ENCODE peak calls at places on chromosomes 7 and 10, in five cellular contexts. One of them, this sample, is unnamed.

GRCh38 chr10:33616921-33617320 is 282.5 kb upstream of the NRP1 start:
- DNase-seq in IMR-90: peak; percentile 22
- DNase-seq in body of pancreas: no peak
- DNase-seq in prostate gland: no peak
- DNase-seq in naive thymus-derived CD4-positive, alpha-beta T cell: no peak
- DNase-seq in this sample: no peak

GRCh38 chr10:17506859-17507471 is 52.6 kb upstream of the ST8SIA6 start:
- DNase-seq in IMR-90: no peak
- DNase-seq in body of pancreas: no peak
- DNase-seq in prostate gland: no peak
- DNase-seq in naive thymus-derived CD4-positive, alpha-beta T cell: no peak
- DNase-seq in this sample: no peak

GRCh38 chr7:120741371-120742042 is 116.4 kb downstream of the TSPAN12 start:
- DNase-seq in IMR-90: no peak
- DNase-seq in body of pancreas: no peak
- DNase-seq in prostate gland: no peak
- DNase-seq in naive thymus-derived CD4-positive, alpha-beta T cell: no peak
- DNase-seq in this sample: no peak

GRCh38 chr7:102044984-102045673 is 227.7 kb downstream of the CUX1 start:
- DNase-seq in IMR-90: peak; percentile 93
- DNase-seq in body of pancreas: peak; percentile 21
- DNase-seq in prostate gland: no peak
- DNase-seq in naive thymus-derived CD4-positive, alpha-beta T cell: no peak
- DNase-seq in this sample: no peak

GRCh38 chr10:29946953-29947700 is 112.3 kb downstream of the JCAD start:
- DNase-seq in IMR-90: peak; percentile 94
- DNase-seq in body of pancreas: peak; percentile 85
- DNase-seq in prostate gland: peak; percentile 78
- DNase-seq in naive thymus-derived CD4-positive, alpha-beta T cell: no peak
- DNase-seq in this sample: peak; percentile 32

GRCh38 chr10:110918633-110919348 is at the start of gene BBIP1:
- DNase-seq in IMR-90: peak; percentile 100
- DNase-seq in body of pancreas: no peak
- DNase-seq in prostate gland: no peak
- DNase-seq in naive thymus-derived CD4-positive, alpha-beta T cell: peak; percentile 70
- DNase-seq in this sample: no peak

GRCh38 chr7:52064493-52064892 is 747.9 kb upstream of the COBL start:
- DNase-seq in IMR-90: no peak
- DNase-seq in body of pancreas: no peak
- DNase-seq in prostate gland: no peak
- DNase-seq in naive thymus-derived CD4-positive, alpha-beta T cell: no peak
- DNase-seq in this sample: no peak

GRCh38 chr7:29310625-29311024 is 116.0 kb downstream of the CHN2 start:
- DNase-seq in IMR-90: no peak
- DNase-seq in body of pancreas: no peak
- DNase-seq in prostate gland: no peak
- DNase-seq in naive thymus-derived CD4-positive, alpha-beta T cell: no peak
- DNase-seq in this sample: no peak

GRCh38 chr7:28533731-28534531 is 121.6 kb downstream of the CREB5 start:
- DNase-seq in IMR-90: peak; percentile 78
- DNase-seq in body of pancreas: peak; percentile 6
- DNase-seq in prostate gland: peak; percentile 36
- DNase-seq in naive thymus-derived CD4-positive, alpha-beta T cell: no peak
- DNase-seq in this sample: no peak

GRCh38 chr7:2003451-2003930 is 229.3 kb downstream of the MAD1L1 start:
- DNase-seq in IMR-90: no peak
- DNase-seq in body of pancreas: no peak
- DNase-seq in prostate gland: no peak
- DNase-seq in naive thymus-derived CD4-positive, alpha-beta T cell: no peak
- DNase-seq in this sample: no peak

GRCh38 chr10:29465384-29465783 is 169.4 kb downstream of the SVIL start:
- DNase-seq in IMR-90: no peak
- DNase-seq in body of pancreas: no peak
- DNase-seq in prostate gland: no peak
- DNase-seq in naive thymus-derived CD4-positive, alpha-beta T cell: no peak
- DNase-seq in this sample: no peak

GRCh38 chr10:109214916-109215740 is 708.2 kb downstream of the XPNPEP1 start:
- DNase-seq in IMR-90: no peak
- DNase-seq in body of pancreas: no peak
- DNase-seq in prostate gland: no peak
- DNase-seq in naive thymus-derived CD4-positive, alpha-beta T cell: no peak
- DNase-seq in this sample: no peak

GRCh38 chr10:79904671-79905321 is 44.1 kb downstream of the SFTPD start:
- DNase-seq in IMR-90: peak; percentile 41
- DNase-seq in body of pancreas: peak; percentile 77
- DNase-seq in prostate gland: peak; percentile 28
- DNase-seq in naive thymus-derived CD4-positive, alpha-beta T cell: peak; percentile 21
- DNase-seq in this sample: peak; percentile 75

GRCh38 chr7:70634610-70635068 is 497.3 kb upstream of the GALNT17 start:
- DNase-seq in IMR-90: peak; percentile 98
- DNase-seq in body of pancreas: no peak
- DNase-seq in prostate gland: no peak
- DNase-seq in naive thymus-derived CD4-positive, alpha-beta T cell: no peak
- DNase-seq in this sample: no peak

GRCh38 chr10:35640951-35641429 is 1.1 kb downstream of the FZD8 start:
- DNase-seq in IMR-90: peak; percentile 87
- DNase-seq in body of pancreas: peak; percentile 80
- DNase-seq in prostate gland: peak; percentile 37
- DNase-seq in naive thymus-derived CD4-positive, alpha-beta T cell: peak; percentile 23
- DNase-seq in this sample: peak; percentile 62

GRCh38 chr10:35640474-35640873 is 1.6 kb downstream of the FZD8 start:
- DNase-seq in IMR-90: peak; percentile 76
- DNase-seq in body of pancreas: peak; percentile 71
- DNase-seq in prostate gland: peak; percentile 55
- DNase-seq in naive thymus-derived CD4-positive, alpha-beta T cell: peak; percentile 25
- DNase-seq in this sample: peak; percentile 67

GRCh38 chr10:35639021-35639521 is 3.0 kb downstream of the FZD8 start:
- DNase-seq in IMR-90: no peak
- DNase-seq in body of pancreas: no peak
- DNase-seq in prostate gland: no peak
- DNase-seq in naive thymus-derived CD4-positive, alpha-beta T cell: no peak
- DNase-seq in this sample: no peak

GRCh38 chr10:35638116-35638515 is 4.0 kb downstream of the FZD8 start:
- DNase-seq in IMR-90: no peak
- DNase-seq in body of pancreas: no peak
- DNase-seq in prostate gland: no peak
- DNase-seq in naive thymus-derived CD4-positive, alpha-beta T cell: no peak
- DNase-seq in this sample: no peak

GRCh38 chr10:35639651-35640311 is 2.3 kb downstream of the FZD8 start:
- DNase-seq in IMR-90: peak; percentile 70
- DNase-seq in body of pancreas: peak; percentile 31
- DNase-seq in prostate gland: peak; percentile 20
- DNase-seq in naive thymus-derived CD4-positive, alpha-beta T cell: no peak
- DNase-seq in this sample: no peak
- H3K4me3 ChIP-seq in IMR-90: peak overlapping the region; percentile 91
- H3K4me3 ChIP-seq in body of pancreas: no peak overlapping the region
- H3K4me3 ChIP-seq in prostate gland: no peak overlapping the region
- H3K4me3 ChIP-seq in naive thymus-derived CD4-positive, alpha-beta T cell: no peak overlapping the region
- H3K4me3 ChIP-seq in this sample: peak overlapping the region; percentile 57

DNA sequence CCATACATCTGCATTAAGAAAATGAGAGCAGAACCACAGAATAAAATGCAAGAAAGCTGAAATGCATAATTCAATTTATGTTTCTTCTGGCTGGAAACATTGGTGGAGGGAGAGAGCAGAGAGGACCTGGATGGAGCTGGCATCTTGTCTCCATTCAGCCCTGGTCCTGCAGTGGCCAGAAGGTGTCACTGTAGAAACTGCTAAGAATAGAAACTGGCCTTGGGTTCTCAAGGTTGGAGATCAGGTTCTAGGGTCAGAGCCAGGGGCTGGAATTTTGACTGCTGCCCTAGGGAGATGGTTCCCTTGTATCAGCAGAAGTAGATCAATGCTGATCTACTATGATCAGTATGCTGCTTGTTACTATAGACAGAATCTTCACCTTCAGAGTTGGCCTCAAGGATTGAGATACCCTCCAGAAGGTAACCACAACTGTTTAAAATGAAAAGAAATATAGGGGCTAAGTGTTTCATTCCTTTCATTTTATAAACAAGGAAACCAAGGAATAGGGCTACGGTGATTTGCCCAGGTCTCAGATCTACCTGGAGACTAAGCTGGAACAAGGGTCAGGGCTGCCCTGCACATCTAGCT is 13.1 kb downstream of the TAS2R41 start:
- DNase-seq in IMR-90: no peak
- DNase-seq in body of pancreas: peak; percentile 34
- DNase-seq in prostate gland: no peak
- DNase-seq in naive thymus-derived CD4-positive, alpha-beta T cell: no peak
- DNase-seq in this sample: no peak
- H3K36me3 ChIP-seq in IMR-90: no peaks in the 10 kb centered on the region
- H3K36me3 ChIP-seq in body of pancreas: no peaks in the 10 kb centered on the region
- H3K36me3 ChIP-seq in prostate gland: no peaks in the 10 kb centered on the region
- H3K36me3 ChIP-seq in naive thymus-derived CD4-positive, alpha-beta T cell: no peaks in the 10 kb centered on the region
- H3K36me3 ChIP-seq in this sample: no peaks in the 10 kb centered on the region

GRCh38 chr7:130956417-130957139 is 222.6 kb upstream of the KLF14 start:
- DNase-seq in IMR-90: peak; percentile 70
- DNase-seq in body of pancreas: no peak
- DNase-seq in prostate gland: no peak
- DNase-seq in naive thymus-derived CD4-positive, alpha-beta T cell: no peak
- DNase-seq in this sample: no peak
- H3K4me3 ChIP-seq in IMR-90: no peak overlapping the region
- H3K4me3 ChIP-seq in body of pancreas: no peak overlapping the region
- H3K4me3 ChIP-seq in prostate gland: no peak overlapping the region
- H3K4me3 ChIP-seq in naive thymus-derived CD4-positive, alpha-beta T cell: peak overlapping the region; percentile 14
- H3K4me3 ChIP-seq in this sample: no peak overlapping the region

GRCh38 chr7:103651558-103651957 is 205.6 kb upstream of the SLC26A5 start:
- DNase-seq in IMR-90: no peak
- DNase-seq in body of pancreas: no peak
- DNase-seq in prostate gland: no peak
- DNase-seq in naive thymus-derived CD4-positive, alpha-beta T cell: no peak
- DNase-seq in this sample: no peak
- H3K36me3 ChIP-seq in IMR-90: peaks cover 2% of the 10 kb centered on the region
- H3K36me3 ChIP-seq in body of pancreas: no peaks in the 10 kb centered on the region
- H3K36me3 ChIP-seq in prostate gland: no peaks in the 10 kb centered on the region
- H3K36me3 ChIP-seq in naive thymus-derived CD4-positive, alpha-beta T cell: no peaks in the 10 kb centered on the region
- H3K36me3 ChIP-seq in this sample: no peaks in the 10 kb centered on the region

GRCh38 chr7:100483101-100483727 is 513 bp upstream of the NYAP1 start:
- DNase-seq in IMR-90: peak; percentile 16
- DNase-seq in body of pancreas: peak; percentile 59
- DNase-seq in prostate gland: peak; percentile 37
- DNase-seq in naive thymus-derived CD4-positive, alpha-beta T cell: peak; percentile 87
- DNase-seq in this sample: no peak

GRCh38 chr7:100486111-100486636 is 2.4 kb downstream of the NYAP1 start:
- DNase-seq in IMR-90: no peak
- DNase-seq in body of pancreas: no peak
- DNase-seq in prostate gland: no peak
- DNase-seq in naive thymus-derived CD4-positive, alpha-beta T cell: no peak
- DNase-seq in this sample: no peak

GRCh38 chr7:100485514-100485913 is 1.8 kb downstream of the NYAP1 start:
- DNase-seq in IMR-90: no peak
- DNase-seq in body of pancreas: no peak
- DNase-seq in prostate gland: no peak
- DNase-seq in naive thymus-derived CD4-positive, alpha-beta T cell: no peak
- DNase-seq in this sample: no peak

GRCh38 chr7:100483728-100484635 is at the start of gene NYAP1:
- DNase-seq in IMR-90: peak; percentile 27
- DNase-seq in body of pancreas: peak; percentile 48
- DNase-seq in prostate gland: peak; percentile 67
- DNase-seq in naive thymus-derived CD4-positive, alpha-beta T cell: no peak
- DNase-seq in this sample: no peak

DNA sequence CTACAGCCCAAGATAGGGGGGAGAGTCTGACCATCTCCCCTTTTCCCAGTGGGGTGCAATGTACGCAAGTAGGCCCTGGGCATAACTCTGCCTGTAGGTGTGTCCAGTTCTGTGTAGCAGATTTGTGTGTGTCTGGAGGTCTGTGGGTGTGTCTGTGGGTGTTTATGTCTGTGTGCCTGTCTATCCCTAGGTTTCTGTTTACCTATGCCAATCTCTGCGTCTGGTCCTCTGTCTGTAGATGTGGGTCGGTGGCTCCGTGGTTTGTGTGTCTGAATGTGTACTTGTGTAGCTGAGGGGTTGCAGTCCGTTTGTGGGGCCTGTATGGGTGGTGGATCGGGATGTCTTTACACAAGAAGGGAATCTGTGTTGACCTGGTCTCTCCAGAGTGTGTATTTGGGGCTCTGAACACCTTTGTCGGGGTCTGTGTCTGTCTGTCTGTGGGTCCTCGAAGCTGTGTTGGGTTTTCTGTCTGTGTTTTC is 948 bp downstream of the NYAP1 start:
- DNase-seq in IMR-90: no peak
- DNase-seq in body of pancreas: no peak
- DNase-seq in prostate gland: no peak
- DNase-seq in naive thymus-derived CD4-positive, alpha-beta T cell: no peak
- DNase-seq in this sample: no peak
- H3K4me3 ChIP-seq in IMR-90: no peak overlapping the region
- H3K4me3 ChIP-seq in body of pancreas: no peak overlapping the region
- H3K4me3 ChIP-seq in prostate gland: no peak overlapping the region
- H3K4me3 ChIP-seq in naive thymus-derived CD4-positive, alpha-beta T cell: no peak overlapping the region
- H3K4me3 ChIP-seq in this sample: no peak overlapping the region

DNA sequence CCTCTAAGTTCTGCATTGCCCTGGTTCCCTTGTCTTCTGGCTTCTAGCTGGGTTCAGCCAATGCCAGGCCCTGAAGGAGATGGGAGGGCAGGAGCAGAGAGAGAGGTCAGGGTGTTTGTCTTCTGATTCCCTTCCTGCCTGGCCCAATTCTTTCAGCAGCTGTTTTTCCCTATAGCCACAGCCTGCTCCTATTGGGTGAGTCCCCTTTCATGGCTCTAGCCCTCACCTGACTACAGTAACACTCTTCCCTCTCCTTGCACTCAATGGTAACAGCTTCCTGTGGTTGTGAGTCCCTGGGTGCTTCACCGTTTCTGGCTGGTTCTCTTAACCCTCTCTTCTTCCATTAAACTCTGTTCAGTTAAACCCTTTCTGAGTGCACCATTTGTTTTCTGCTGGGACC is 17.1 kb downstream of the NPFFR1 start:
- DNase-seq in IMR-90: no peak
- DNase-seq in body of pancreas: no peak
- DNase-seq in prostate gland: no peak
- DNase-seq in naive thymus-derived CD4-positive, alpha-beta T cell: no peak
- DNase-seq in this sample: no peak
- H3K36me3 ChIP-seq in IMR-90: no peaks in the 10 kb centered on the region
- H3K36me3 ChIP-seq in body of pancreas: no peaks in the 10 kb centered on the region
- H3K36me3 ChIP-seq in prostate gland: no peaks in the 10 kb centered on the region
- H3K36me3 ChIP-seq in naive thymus-derived CD4-positive, alpha-beta T cell: no peaks in the 10 kb centered on the region
- H3K36me3 ChIP-seq in this sample: no peaks in the 10 kb centered on the region

GRCh38 chr10:119268871-119269506 is 61.6 kb downstream of the GRK5 start:
- DNase-seq in IMR-90: peak; percentile 45
- DNase-seq in body of pancreas: no peak
- DNase-seq in prostate gland: no peak
- DNase-seq in naive thymus-derived CD4-positive, alpha-beta T cell: peak; percentile 51
- DNase-seq in this sample: no peak
- H3K4me3 ChIP-seq in IMR-90: no peak overlapping the region
- H3K4me3 ChIP-seq in body of pancreas: no peak overlapping the region
- H3K4me3 ChIP-seq in prostate gland: no peak overlapping the region
- H3K4me3 ChIP-seq in naive thymus-derived CD4-positive, alpha-beta T cell: peak overlapping the region; percentile 20
- H3K4me3 ChIP-seq in this sample: no peak overlapping the region

GRCh38 chr10:100007239-100008141 is 2.3 kb downstream of the DNMBP start:
- DNase-seq in IMR-90: no peak
- DNase-seq in body of pancreas: no peak
- DNase-seq in prostate gland: no peak
- DNase-seq in naive thymus-derived CD4-positive, alpha-beta T cell: no peak
- DNase-seq in this sample: no peak
- H3K36me3 ChIP-seq in IMR-90: no peaks in the 10 kb centered on the region
- H3K36me3 ChIP-seq in body of pancreas: no peaks in the 10 kb centered on the region
- H3K36me3 ChIP-seq in prostate gland: no peaks in the 10 kb centered on the region
- H3K36me3 ChIP-seq in naive thymus-derived CD4-positive, alpha-beta T cell: no peaks in the 10 kb centered on the region
- H3K36me3 ChIP-seq in this sample: no peaks in the 10 kb centered on the region